ENCODE peak calls at places on chromosomes 12 and 14, in four cellular contexts. R is small intestine; M is cardiac muscle cell; T is CD8-positive, alpha-beta T cell. I is an unnamed sample.

GRCh38 chr12:116508145-116509121 is 50.7 kb upstream of the MAP1LC3B2 start:
- DNase-seq in R (no peak), M (peak; percentile 62), T (no peak), I (no peak)

GRCh38 chr12:101713059-101713682 is 15.7 kb downstream of the CHPT1 start:
- DNase-seq in R (peak; percentile 86), M (peak; percentile 53), T (no peak), I (no peak)

GRCh38 chr14:103629503-103630121 is 601 bp downstream of the KLC1 start:
- DNase-seq in R (peak; percentile 46), M (peak; percentile 54), T (no peak), I (no peak)

GRCh38 chr14:90839024-90839888 is 23.0 kb upstream of the TTC7B start:
- DNase-seq in R (no peak), M (no peak), T (no peak), I (no peak)

GRCh38 chr14:39322807-39323206 is 89.1 kb downstream of the MIA2 start:
- DNase-seq in R (no peak), M (no peak), T (no peak), I (no peak)

GRCh38 chr12:39824505-39825198 is 205.0 kb upstream of the ABCD2 start:
- DNase-seq in R (no peak), M (no peak), T (no peak), I (no peak)

GRCh38 chr12:56317675-56318074 is 1.9 kb upstream of the CNPY2 start:
- DNase-seq in R (no peak), M (no peak), T (no peak), I (no peak)

GRCh38 chr12:78004451-78005093 is 173.9 kb downstream of the NAV3 start:
- DNase-seq in R (no peak), M (no peak), T (no peak), I (no peak)

GRCh38 chr12:101573743-101574142 is 21.0 kb upstream of the MYBPC1 start:
- DNase-seq in R (no peak), M (no peak), T (no peak), I (no peak)

GRCh38 chr14:68807987-68808386 is 15.1 kb upstream of the ZFP36L1 start:
- DNase-seq in R (no peak), M (no peak), T (no peak), I (no peak)

GRCh38 chr12:131783915-131784541 is 44.2 kb upstream of the MMP17 start:
- DNase-seq in R (no peak), M (no peak), T (no peak), I (no peak)

GRCh38 chr12:10305411-10305810 is 2.3 kb upstream of the KLRD1 start:
- DNase-seq in R (peak; percentile 21), M (no peak), T (no peak), I (no peak)

GRCh38 chr14:102717211-102717610 is 60.0 kb upstream of the TRAF3 start:
- DNase-seq in R (no peak), M (no peak), T (no peak), I (no peak)

GRCh38 chr12:13144266-13144828 is 40.9 kb upstream of the GSG1 start:
- DNase-seq in R (no peak), M (no peak), T (no peak), I (no peak)

GRCh38 chr12:77064891-77065360 is 443 bp downstream of the E2F7 start:
- DNase-seq in R (no peak), M (no peak), T (no peak), I (peak; percentile 2)

GRCh38 chr14:45434221-45434620 is 181.2 kb upstream of the MIS18BP1 start:
- DNase-seq in R (no peak), M (no peak), T (no peak), I (no peak)

GRCh38 chr12:114409796-114410520 is 4.0 kb upstream of the TBX5 start:
- DNase-seq in R (no peak), M (no peak), T (no peak), I (no peak)

GRCh38 chr12:79194595-79194994 is 330.0 kb downstream of the SYT1 start:
- DNase-seq in R (no peak), M (no peak), T (no peak), I (no peak)

GRCh38 chr12:123533672-123534643 is at the start of gene RILPL1:
- DNase-seq in R (peak; percentile 17), M (peak; percentile 89), T (peak; percentile 7), I (no peak)

GRCh38 chr14:51638071-51638944 is 13.4 kb upstream of the FRMD6 start:
- DNase-seq in R (no peak), M (peak; percentile 61), T (no peak), I (no peak)

GRCh38 chr14:72495668-72496067 is 398.2 kb downstream of the DPF3 start:
- DNase-seq in R (no peak), M (no peak), T (no peak), I (no peak)

GRCh38 chr14:32805979-32806378 is 132.7 kb upstream of the NPAS3 start:
- DNase-seq in R (no peak), M (no peak), T (no peak), I (no peak)

DNA sequence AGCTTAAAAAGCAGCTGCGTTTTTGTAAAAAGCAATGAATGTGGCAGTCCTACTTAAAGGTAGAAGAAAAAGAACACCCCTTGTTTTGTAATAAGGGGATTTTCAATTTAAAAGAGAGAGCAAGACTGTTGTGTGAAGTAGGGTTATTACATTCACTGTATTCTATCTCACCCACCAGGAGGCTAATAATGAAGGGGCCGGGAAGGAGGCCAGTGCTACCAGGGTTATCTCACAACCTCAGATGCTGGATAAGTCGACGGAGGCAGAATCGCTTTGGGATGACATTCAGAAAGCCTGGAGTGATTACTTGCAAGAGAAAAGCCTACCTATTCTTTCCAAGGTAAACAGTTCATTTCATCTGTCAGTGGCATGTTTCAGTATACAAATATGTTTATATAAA is 97.8 kb downstream of the RMST start:
- DNase-seq in R (no peak), M (no peak), T (no peak), I (no peak)
- H3K27ac ChIP-seq in R (no peak overlapping the region), M (no peak overlapping the region), T (no peak overlapping the region), I (no peak overlapping the region)

GRCh38 chr12:57887631-57888406 is 41.3 kb upstream of the CTDSP2 start:
- DNase-seq in R (peak; percentile 17), M (peak; percentile 25), T (no peak), I (no peak)
- H3K4me3 ChIP-seq in R (no peak overlapping the region), M (no peak overlapping the region), T (no peak overlapping the region), I (no peak overlapping the region)

GRCh38 chr12:113260127-113260526 is 38.9 kb downstream of the TPCN1 start:
- DNase-seq in R (no peak), M (no peak), T (no peak), I (no peak)

GRCh38 chr12:113263431-113263963 is 42.2 kb downstream of the TPCN1 start:
- DNase-seq in R (peak; percentile 69), M (no peak), T (no peak), I (no peak)

GRCh38 chr12:113260636-113261300 is 39.5 kb downstream of the TPCN1 start:
- DNase-seq in R (no peak), M (no peak), T (no peak), I (no peak)

GRCh38 chr12:113261847-113262470 is 40.7 kb downstream of the TPCN1 start:
- DNase-seq in R (no peak), M (no peak), T (no peak), I (no peak)

GRCh38 chr12:113262710-113263109 is 41.4 kb downstream of the TPCN1 start:
- DNase-seq in R (no peak), M (no peak), T (no peak), I (no peak)
- H3K4me1 ChIP-seq in R (no peaks in the 10 kb centered on the region), M (no peaks in the 10 kb centered on the region), T (peaks cover 24% of the 10 kb centered on the region), I (peaks cover 2% of the 10 kb centered on the region)

GRCh38 chr14:35750202-35750904 is 58.7 kb downstream of the RALGAPA1 start:
- DNase-seq in R (no peak), M (no peak), T (no peak), I (no peak)

GRCh38 chr14:35758523-35759129 is 50.5 kb downstream of the RALGAPA1 start:
- DNase-seq in R (no peak), M (no peak), T (no peak), I (no peak)

GRCh38 chr14:35760143-35760542 is 49.0 kb downstream of the RALGAPA1 start:
- DNase-seq in R (no peak), M (no peak), T (no peak), I (no peak)

GRCh38 chr14:35752380-35752779 is 56.7 kb downstream of the RALGAPA1 start:
- DNase-seq in R (no peak), M (no peak), T (no peak), I (no peak)

DNA sequence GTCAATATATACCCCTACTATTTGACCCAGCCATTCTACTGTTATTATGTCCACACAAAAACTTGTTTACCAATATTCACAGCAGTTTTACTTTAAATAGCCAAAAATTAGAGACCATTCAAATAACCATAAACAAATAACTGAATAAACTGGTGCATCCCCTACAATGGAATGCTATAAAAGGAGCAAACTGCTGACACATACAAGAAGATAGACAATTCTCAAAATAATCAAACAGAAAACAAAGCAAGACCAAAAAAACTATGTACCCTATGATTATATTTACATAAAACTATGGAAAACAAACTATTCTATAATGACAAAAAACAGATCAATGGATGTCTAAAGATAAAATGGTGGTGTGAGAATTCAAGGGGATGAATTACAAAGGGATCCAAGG is 54.4 kb downstream of the RALGAPA1 start:
- DNase-seq in R (no peak), M (no peak), T (no peak), I (no peak)
- H3K27ac ChIP-seq in R (no peak overlapping the region), M (no peak overlapping the region), T (no peak overlapping the region), I (no peak overlapping the region)

DNA sequence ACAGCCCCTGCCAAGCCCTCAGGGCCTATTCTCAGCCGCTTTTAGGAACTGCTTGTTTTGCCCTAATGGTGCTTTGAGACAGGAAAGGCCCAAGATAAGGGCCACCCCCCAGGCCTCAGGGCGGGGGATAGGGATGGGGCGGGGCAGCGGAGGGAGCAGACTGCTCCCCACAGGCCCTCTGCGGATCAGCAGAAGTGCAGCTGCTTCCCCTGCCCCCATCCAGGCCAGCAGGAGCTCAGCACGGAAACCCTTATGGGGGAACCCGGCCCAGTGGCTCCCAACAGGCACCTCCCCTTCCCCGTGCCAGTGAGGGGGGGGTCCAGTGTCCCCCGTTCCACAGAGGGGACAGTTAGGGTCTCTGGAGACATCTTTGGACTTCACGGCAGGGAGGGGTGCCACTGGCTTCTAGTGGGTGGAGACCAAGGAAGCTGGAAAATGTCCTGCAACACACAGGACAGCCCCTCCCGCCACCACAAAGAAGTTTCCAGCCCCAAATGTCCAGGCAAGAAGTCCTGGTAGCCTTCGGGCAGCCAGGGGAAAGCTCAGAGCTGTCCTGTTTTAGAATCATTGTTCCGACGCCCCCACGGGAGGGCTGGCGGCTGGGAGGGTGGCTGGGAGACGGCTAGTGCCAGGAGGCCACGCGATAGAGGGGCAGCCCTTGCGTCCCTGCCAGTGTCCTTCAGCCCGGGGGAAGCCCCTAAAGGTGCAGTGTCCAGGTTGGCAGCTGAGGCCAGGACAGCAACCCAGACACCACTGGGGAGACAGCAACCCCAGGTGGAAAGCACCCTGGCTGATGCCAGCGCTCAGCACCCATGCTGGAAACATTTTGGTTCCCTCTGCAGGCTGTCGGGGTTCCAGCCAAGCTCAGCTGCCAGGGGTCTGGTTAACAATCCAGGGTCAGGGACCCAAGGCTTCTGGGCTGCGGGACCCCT is 10.4 kb upstream of the GPR132 start:
- DNase-seq in R (no peak), M (no peak), T (no peak), I (no peak)
- H3K4me3 ChIP-seq in R (no peak overlapping the region), M (no peak overlapping the region), T (no peak overlapping the region), I (no peak overlapping the region)

DNA sequence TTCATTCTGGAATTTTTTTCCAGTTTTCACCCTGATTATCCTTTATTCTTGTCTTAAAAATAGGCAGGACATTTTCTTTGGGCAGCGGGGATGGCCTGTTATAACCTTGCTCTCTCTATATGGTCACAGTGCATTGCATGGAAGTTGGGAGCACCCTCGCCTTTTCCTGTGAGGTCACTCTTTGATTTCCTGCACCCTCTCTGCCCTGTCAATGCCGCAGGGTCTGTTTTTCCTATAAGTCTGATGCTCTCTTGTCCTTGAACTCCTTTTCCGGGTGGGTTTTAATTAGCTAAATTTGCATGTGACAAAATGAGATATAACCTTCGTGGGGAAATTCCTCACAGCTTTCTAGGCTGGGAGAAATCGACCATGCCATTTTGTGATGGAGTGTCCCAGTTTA is 194.3 kb downstream of the CACNA1C start:
- DNase-seq in R (no peak), M (no peak), T (no peak), I (no peak)
- H3K4me1 ChIP-seq in R (no peaks in the 10 kb centered on the region), M (peaks cover 56% of the 10 kb centered on the region), T (no peaks in the 10 kb centered on the region), I (peaks cover 8% of the 10 kb centered on the region)

GRCh38 chr12:76037130-76038105 is 5.8 kb upstream of the PHLDA1 start:
- DNase-seq in R (peak; percentile 73), M (peak; percentile 78), T (no peak), I (no peak)
- H3K27ac ChIP-seq in R (no peak overlapping the region), M (no peak overlapping the region), T (no peak overlapping the region), I (no peak overlapping the region)

I was measured in iPS DF 6.9.